ENCODE peak calls at places on chromosomes 7 and 10, in eight cellular contexts. S, K, I, Y, G, O, D and P are unnamed samples.

GRCh38 chr10:121025731-121026130 is 174.6 kb downstream of the WDR11 start:
- DNase-seq in D (no peak), O (no peak), Y (no peak), I (no peak), K (no peak), S (no peak), G (no peak), P (no peak)

GRCh38 chr7:80018941-80019808 is 115.5 kb upstream of the GNAI1 start:
- DNase-seq in D (peak), G (peak), K (no peak), O (peak), Y (peak), S (peak), I (no peak), P (peak)

GRCh38 chr10:100575781-100576635 is 40.3 kb downstream of the HIF1AN start:
- DNase-seq in D (no peak), Y (no peak), O (no peak), I (no peak), S (no peak), G (no peak), K (no peak), P (no peak)

GRCh38 chr7:128742206-128742605 is 3.0 kb downstream of the CALU start:
- DNase-seq in O (no peak), G (no peak), Y (peak), I (no peak), K (no peak), D (no peak), S (no peak), P (no peak)

GRCh38 chr10:114024876-114025609 is 18.6 kb upstream of the ADRB1 start:
- DNase-seq in D (no peak), Y (no peak), O (peak), K (no peak), G (no peak), I (no peak), S (no peak), P (peak)

GRCh38 chr7:16791071-16791470 is 13.7 kb downstream of the AGR2 start:
- DNase-seq in O (no peak), Y (peak), K (no peak), I (no peak), S (no peak), G (no peak), D (no peak), P (no peak)

GRCh38 chr7:84529480-84530205 is 335.1 kb upstream of the SEMA3A start:
- DNase-seq in G (no peak), K (no peak), O (no peak), S (no peak), D (no peak), Y (peak), I (no peak), P (no peak)

GRCh38 chr7:32891046-32891799 is at the start of gene KBTBD2:
- DNase-seq in Y (peak), O (peak), D (peak), I (peak), K (peak), S (peak), G (peak), P (peak)

GRCh38 chr7:2357165-2357564 is 2.5 kb downstream of the EIF3B start:
- DNase-seq in O (no peak), S (no peak), K (no peak), Y (no peak), I (no peak), G (no peak), D (no peak), P (no peak)

GRCh38 chr7:78020131-78020873 is 221.7 kb downstream of the PHTF2 start:
- DNase-seq in K (peak), I (no peak), S (no peak), O (peak), Y (peak), D (no peak), G (peak), P (peak)

GRCh38 chr7:4737300-4737699 is 38.1 kb upstream of the AP5Z1 start:
- DNase-seq in S (no peak), O (no peak), D (no peak), G (no peak), Y (no peak), K (no peak), I (no peak), P (no peak)

GRCh38 chr7:31958216-31958615 is 112.0 kb downstream of the PDE1C start:
- DNase-seq in Y (peak), G (no peak), O (no peak), K (no peak), D (no peak), S (no peak), I (no peak), P (no peak)

GRCh38 chr10:74704629-74705360 is 121.6 kb upstream of the KAT6B start:
- DNase-seq in I (no peak), K (no peak), G (peak), Y (no peak), D (no peak), O (no peak), S (no peak), P (no peak)